ENCODE peak calls at places on chromosomes 1 and 21, in five cellular contexts. One of them, this sample, is unnamed.
A peak's percentile ranks its signal among the peaks of the same experiment; 100 is the strongest.

GRCh38 chr1:15944308-15945010 is 31.4 kb downstream of the ZBTB17 start:
- DNase-seq in IMR-90: no peak
- DNase-seq in fibroblast of lung: no peak
- DNase-seq in PC-3: no peak
- DNase-seq in GM23338: peak; percentile 52
- DNase-seq in this sample: no peak

GRCh38 chr1:168079761-168080160 is 57.0 kb downstream of the GPR161 start:
- DNase-seq in IMR-90: peak; percentile 65
- DNase-seq in fibroblast of lung: no peak
- DNase-seq in PC-3: peak; percentile 60
- DNase-seq in GM23338: no peak
- DNase-seq in this sample: no peak

GRCh38 chr1:192261476-192261875 is 55.3 kb upstream of the RGS21 start:
- DNase-seq in IMR-90: peak; percentile 10
- DNase-seq in fibroblast of lung: no peak
- DNase-seq in PC-3: no peak
- DNase-seq in GM23338: no peak
- DNase-seq in this sample: no peak

GRCh38 chr1:171867231-171867630 is 25.9 kb downstream of the DNM3 start:
- DNase-seq in IMR-90: no peak
- DNase-seq in fibroblast of lung: no peak
- DNase-seq in PC-3: no peak
- DNase-seq in GM23338: no peak
- DNase-seq in this sample: no peak

GRCh38 chr1:109467301-109467777 is 993 bp downstream of the SYPL2 start:
- DNase-seq in IMR-90: no peak
- DNase-seq in fibroblast of lung: no peak
- DNase-seq in PC-3: no peak
- DNase-seq in GM23338: peak; percentile 44
- DNase-seq in this sample: no peak

GRCh38 chr1:158203693-158204457 is 23.2 kb downstream of the CD1D start:
- DNase-seq in IMR-90: peak; percentile 76
- DNase-seq in fibroblast of lung: peak; percentile 78
- DNase-seq in PC-3: peak; percentile 80
- DNase-seq in GM23338: peak; percentile 85
- DNase-seq in this sample: peak; percentile 75

GRCh38 chr1:186958520-186958919 is 129.8 kb downstream of the PLA2G4A start:
- DNase-seq in IMR-90: peak; percentile 91
- DNase-seq in fibroblast of lung: peak; percentile 73
- DNase-seq in PC-3: peak; percentile 65
- DNase-seq in GM23338: no peak
- DNase-seq in this sample: no peak

GRCh38 chr1:29237906-29238600 is 1.7 kb downstream of the PTPRU start:
- DNase-seq in IMR-90: no peak
- DNase-seq in fibroblast of lung: peak; percentile 29
- DNase-seq in PC-3: peak; percentile 40
- DNase-seq in GM23338: peak; percentile 75
- DNase-seq in this sample: no peak

GRCh38 chr1:78437393-78437792 is 53.4 kb upstream of the PTGFR start:
- DNase-seq in IMR-90: peak; percentile 27
- DNase-seq in fibroblast of lung: no peak
- DNase-seq in PC-3: no peak
- DNase-seq in GM23338: peak; percentile 25
- DNase-seq in this sample: no peak

GRCh38 chr1:241702436-241702835 is 50.4 kb downstream of the WDR64 start:
- DNase-seq in IMR-90: peak; percentile 26
- DNase-seq in fibroblast of lung: no peak
- DNase-seq in PC-3: peak; percentile 99
- DNase-seq in GM23338: no peak
- DNase-seq in this sample: no peak

GRCh38 chr1:36408479-36408878 is 10.8 kb upstream of the LSM10 start:
- DNase-seq in IMR-90: peak; percentile 61
- DNase-seq in fibroblast of lung: peak; percentile 35
- DNase-seq in PC-3: peak; percentile 44
- DNase-seq in GM23338: no peak
- DNase-seq in this sample: no peak

GRCh38 chr1:151860504-151861187 is 7.1 kb upstream of the THEM5 start:
- DNase-seq in IMR-90: no peak
- DNase-seq in fibroblast of lung: no peak
- DNase-seq in PC-3: no peak
- DNase-seq in GM23338: peak; percentile 87
- DNase-seq in this sample: no peak

GRCh38 chr1:165068716-165069115 is 287.8 kb downstream of the LMX1A start:
- DNase-seq in IMR-90: no peak
- DNase-seq in fibroblast of lung: peak; percentile 8
- DNase-seq in PC-3: no peak
- DNase-seq in GM23338: no peak
- DNase-seq in this sample: no peak

GRCh38 chr1:153032677-153033308 is 1.8 kb downstream of the SPRR1B start:
- DNase-seq in IMR-90: peak; percentile 48
- DNase-seq in fibroblast of lung: peak; percentile 17
- DNase-seq in PC-3: peak; percentile 93
- DNase-seq in GM23338: peak; percentile 73
- DNase-seq in this sample: peak; percentile 5

GRCh38 chr1:234775477-234776246 is 165.7 kb upstream of the IRF2BP2 start:
- DNase-seq in IMR-90: no peak
- DNase-seq in fibroblast of lung: no peak
- DNase-seq in PC-3: no peak
- DNase-seq in GM23338: no peak
- DNase-seq in this sample: no peak

GRCh38 chr1:28812669-28813468 is 899 bp downstream of the OPRD1 start:
- DNase-seq in IMR-90: no peak
- DNase-seq in fibroblast of lung: no peak
- DNase-seq in PC-3: no peak
- DNase-seq in GM23338: no peak
- DNase-seq in this sample: no peak

GRCh38 chr1:20882837-20883236 is 95.7 kb upstream of the HP1BP3 start:
- DNase-seq in IMR-90: no peak
- DNase-seq in fibroblast of lung: no peak
- DNase-seq in PC-3: no peak
- DNase-seq in GM23338: no peak
- DNase-seq in this sample: no peak

GRCh38 chr1:151992345-151993083 is 1.1 kb downstream of the S100A10 start:
- DNase-seq in IMR-90: peak; percentile 87
- DNase-seq in fibroblast of lung: peak; percentile 90
- DNase-seq in PC-3: peak; percentile 100
- DNase-seq in GM23338: peak; percentile 81
- DNase-seq in this sample: no peak

GRCh38 chr1:38942664-38943428 is 1.2 kb upstream of the RHBDL2 start:
- DNase-seq in IMR-90: no peak
- DNase-seq in fibroblast of lung: no peak
- DNase-seq in PC-3: no peak
- DNase-seq in GM23338: no peak
- DNase-seq in this sample: no peak

GRCh38 chr1:119544165-119544762 is 37.3 kb downstream of the HSD3B1 start:
- DNase-seq in IMR-90: no peak
- DNase-seq in fibroblast of lung: no peak
- DNase-seq in PC-3: peak; percentile 25
- DNase-seq in GM23338: peak; percentile 72
- DNase-seq in this sample: peak; percentile 6

GRCh38 chr1:245067257-245067656 is 87.5 kb upstream of the KIF26B start:
- DNase-seq in IMR-90: peak; percentile 55
- DNase-seq in fibroblast of lung: peak; percentile 39
- DNase-seq in PC-3: peak; percentile 53
- DNase-seq in GM23338: no peak
- DNase-seq in this sample: no peak

GRCh38 chr1:107010582-107010981 is 45.9 kb upstream of the PRMT6 start:
- DNase-seq in IMR-90: no peak
- DNase-seq in fibroblast of lung: no peak
- DNase-seq in PC-3: no peak
- DNase-seq in GM23338: no peak
- DNase-seq in this sample: peak; percentile 56

GRCh38 chr1:107019166-107019565 is 37.3 kb upstream of the PRMT6 start:
- DNase-seq in IMR-90: peak; percentile 65
- DNase-seq in fibroblast of lung: no peak
- DNase-seq in PC-3: peak; percentile 54
- DNase-seq in GM23338: no peak
- DNase-seq in this sample: no peak

GRCh38 chr1:107018445-107018844 is 38.0 kb upstream of the PRMT6 start:
- DNase-seq in IMR-90: no peak
- DNase-seq in fibroblast of lung: no peak
- DNase-seq in PC-3: no peak
- DNase-seq in GM23338: no peak
- DNase-seq in this sample: no peak

DNA sequence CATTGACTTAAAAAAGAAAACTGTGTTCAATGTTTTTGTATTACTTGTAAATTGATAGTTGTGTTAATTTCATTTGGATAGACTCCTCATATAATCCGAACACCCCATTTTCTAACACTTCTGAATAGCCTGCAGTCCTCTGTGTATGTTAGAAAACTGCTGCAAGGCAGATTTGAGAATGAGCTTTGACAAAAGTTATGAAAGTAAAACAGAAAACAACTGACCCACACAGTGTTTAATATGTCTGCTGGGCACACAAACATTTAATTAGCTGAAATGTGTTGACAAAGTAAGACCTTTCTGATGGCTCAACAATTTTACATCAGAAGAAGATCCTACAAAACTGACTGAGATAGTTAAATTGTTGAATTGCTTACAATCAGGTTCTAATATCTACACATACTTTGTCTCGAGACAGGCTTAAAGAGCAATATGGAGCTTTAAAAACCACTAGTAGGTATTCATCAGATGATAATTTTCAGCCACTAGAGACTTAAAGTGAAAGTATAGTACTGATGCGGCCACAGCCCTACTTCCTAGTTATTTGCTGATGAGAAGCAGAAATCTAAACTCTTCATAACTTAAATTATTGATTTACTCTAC is 40.0 kb upstream of the PRMT6 start:
- DNase-seq in IMR-90: no peak
- DNase-seq in fibroblast of lung: peak; percentile 14
- DNase-seq in PC-3: no peak
- DNase-seq in GM23338: no peak
- DNase-seq in this sample: peak; percentile 10
- H3K4me3 ChIP-seq in IMR-90: no peak overlapping the region
- H3K4me3 ChIP-seq in fibroblast of lung: no peak overlapping the region
- H3K4me3 ChIP-seq in PC-3: no peak overlapping the region
- H3K4me3 ChIP-seq in GM23338: no peak overlapping the region
- H3K4me3 ChIP-seq in this sample: peak overlapping the region; percentile 24

GRCh38 chr21:34364921-34365320 is 1.1 kb downstream of the KCNE2 start:
- DNase-seq in IMR-90: no peak
- DNase-seq in fibroblast of lung: no peak
- DNase-seq in PC-3: no peak
- DNase-seq in GM23338: no peak
- DNase-seq in this sample: no peak

GRCh38 chr21:34369741-34370140 is 5.6 kb upstream of the SMIM11 start:
- DNase-seq in IMR-90: no peak
- DNase-seq in fibroblast of lung: no peak
- DNase-seq in PC-3: no peak
- DNase-seq in GM23338: no peak
- DNase-seq in this sample: no peak

GRCh38 chr21:34365794-34366193 is 2.0 kb downstream of the KCNE2 start:
- DNase-seq in IMR-90: no peak
- DNase-seq in fibroblast of lung: no peak
- DNase-seq in PC-3: no peak
- DNase-seq in GM23338: no peak
- DNase-seq in this sample: no peak

GRCh38 chr21:34363733-34364132 is at the start of gene KCNE2:
- DNase-seq in IMR-90: no peak
- DNase-seq in fibroblast of lung: no peak
- DNase-seq in PC-3: no peak
- DNase-seq in GM23338: no peak
- DNase-seq in this sample: no peak

GRCh38 chr21:34367320-34367935 is 3.6 kb downstream of the KCNE2 start:
- DNase-seq in IMR-90: peak; percentile 82
- DNase-seq in fibroblast of lung: peak; percentile 74
- DNase-seq in PC-3: peak; percentile 93
- DNase-seq in GM23338: peak; percentile 90
- DNase-seq in this sample: peak; percentile 63
- H2AFZ ChIP-seq in IMR-90: no peak overlapping the region
- H2AFZ ChIP-seq in fibroblast of lung: no peak overlapping the region
- H2AFZ ChIP-seq in PC-3: peak overlapping the region; percentile 21
- H2AFZ ChIP-seq in GM23338: no peak overlapping the region
- H2AFZ ChIP-seq in this sample: no peak overlapping the region

GRCh38 chr1:63731117-63732043 is 42.4 kb upstream of the ROR1 start:
- DNase-seq in IMR-90: peak; percentile 96
- DNase-seq in fibroblast of lung: peak; percentile 97
- DNase-seq in PC-3: peak; percentile 99
- DNase-seq in GM23338: peak; percentile 96
- DNase-seq in this sample: no peak
- H3K4me3 ChIP-seq in IMR-90: no peak overlapping the region
- H3K4me3 ChIP-seq in fibroblast of lung: peak overlapping the region; percentile 12
- H3K4me3 ChIP-seq in PC-3: peak overlapping the region; percentile 15
- H3K4me3 ChIP-seq in GM23338: no peak overlapping the region
- H3K4me3 ChIP-seq in this sample: no peak overlapping the region

DNA sequence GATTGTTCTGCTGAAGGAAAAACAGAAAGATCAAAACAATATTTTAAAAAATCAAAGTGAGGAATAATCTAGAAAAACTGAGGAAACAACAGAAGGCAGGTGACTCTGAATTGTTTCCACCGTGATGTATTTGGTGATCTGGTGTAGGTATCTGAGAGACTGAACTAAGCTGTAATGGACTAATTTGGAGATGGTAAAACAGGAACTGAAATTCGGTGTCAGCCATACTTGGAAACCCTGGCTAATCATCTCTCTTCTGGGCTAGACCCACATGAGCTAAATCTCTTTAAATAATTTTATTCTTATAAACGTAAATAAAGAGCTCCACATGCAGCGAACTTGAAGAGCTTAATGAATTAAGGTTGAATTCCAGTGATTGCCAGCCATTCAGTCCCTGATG is 1226.1 kb downstream of the NCAM2 start:
- DNase-seq in IMR-90: no peak
- DNase-seq in fibroblast of lung: no peak
- DNase-seq in PC-3: no peak
- DNase-seq in GM23338: no peak
- DNase-seq in this sample: no peak
- H2AFZ ChIP-seq in IMR-90: no peak overlapping the region
- H2AFZ ChIP-seq in fibroblast of lung: no peak overlapping the region
- H2AFZ ChIP-seq in PC-3: peak overlapping the region; percentile 49
- H2AFZ ChIP-seq in GM23338: no peak overlapping the region
- H2AFZ ChIP-seq in this sample: no peak overlapping the region

GRCh38 chr1:54973205-54973921 is 7.1 kb upstream of the TMEM61 start:
- DNase-seq in IMR-90: peak; percentile 21
- DNase-seq in fibroblast of lung: peak; percentile 63
- DNase-seq in PC-3: peak; percentile 55
- DNase-seq in GM23338: peak; percentile 70
- DNase-seq in this sample: no peak
- H3K4me3 ChIP-seq in IMR-90: no peak overlapping the region
- H3K4me3 ChIP-seq in fibroblast of lung: no peak overlapping the region
- H3K4me3 ChIP-seq in PC-3: no peak overlapping the region
- H3K4me3 ChIP-seq in GM23338: peak overlapping the region; percentile 21
- H3K4me3 ChIP-seq in this sample: no peak overlapping the region

DNA sequence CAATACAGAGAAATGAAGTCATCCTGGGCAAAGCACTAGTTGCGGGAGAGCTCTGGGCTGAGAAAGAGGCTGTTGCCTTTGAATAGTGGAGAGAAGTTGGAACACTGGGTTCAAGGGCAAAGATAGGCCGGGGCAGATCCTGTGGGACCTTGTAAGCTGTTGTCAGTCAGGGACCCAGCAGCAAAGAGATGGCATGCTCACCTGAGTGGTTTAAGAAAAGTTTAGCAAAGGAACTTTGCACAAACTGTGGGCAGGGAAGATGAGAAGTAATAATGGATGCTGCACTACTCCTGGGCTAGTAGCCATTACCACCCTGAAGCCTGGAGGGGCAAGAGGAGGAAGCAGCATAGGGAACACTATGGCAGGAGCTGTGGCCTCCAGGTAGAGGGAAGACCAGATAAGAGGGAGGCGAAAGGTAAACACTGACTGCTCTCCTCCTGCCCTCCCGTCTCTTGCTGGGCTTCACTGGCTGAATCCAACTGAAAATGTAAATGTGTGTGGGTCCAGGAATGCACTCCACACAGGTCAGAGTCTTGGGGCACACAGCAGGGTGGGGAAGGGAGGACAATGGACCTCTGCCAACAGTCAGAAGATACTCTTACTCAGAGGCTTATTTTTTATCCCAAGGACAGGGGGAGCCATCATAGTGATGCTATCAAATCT is 129.2 kb downstream of the PLPP3 start:
- DNase-seq in IMR-90: no peak
- DNase-seq in fibroblast of lung: no peak
- DNase-seq in PC-3: no peak
- DNase-seq in GM23338: peak; percentile 47
- DNase-seq in this sample: no peak
- H2AFZ ChIP-seq in IMR-90: peak overlapping the region; percentile 26
- H2AFZ ChIP-seq in fibroblast of lung: no peak overlapping the region
- H2AFZ ChIP-seq in PC-3: no peak overlapping the region
- H2AFZ ChIP-seq in GM23338: no peak overlapping the region
- H2AFZ ChIP-seq in this sample: no peak overlapping the region

This sample was measured in OCI-LY7.